ENCODE peak calls at places on chromosomes 13 and 19, in ten cellular contexts. T is CD8-positive, alpha-beta T cell; N is NCI-H1417; L is trophoblast cell; P is EH; O is Calu3; E is mesendoderm; W is BE2C; S is AG08395; K is sigmoid colon. R is an unnamed sample.

GRCh38 chr19:18044825-18045304 is 36.9 kb downstream of the ARRDC2 start:
- DNase-seq in T (peak; percentile 76), N (peak; percentile 44), L (peak; percentile 59), P (peak; percentile 81), O (peak; percentile 67), E (peak; percentile 44), W (no peak), S (peak; percentile 72), K (peak; percentile 87), R (peak; percentile 84)

GRCh38 chr13:112684041-112684440 is 5.8 kb upstream of the ATP11A start:
- DNase-seq in T (no peak), N (no peak), L (no peak), P (no peak), O (no peak), E (no peak), W (no peak), S (no peak), K (no peak), R (no peak)

GRCh38 chr13:76948139-76948538 is at the start of gene ACOD1:
- DNase-seq in T (no peak), N (no peak), L (peak; percentile 15), P (no peak), O (no peak), E (no peak), W (no peak), S (no peak), K (no peak), R (no peak)

GRCh38 chr19:58570770-58571574 is 2.2 kb downstream of the MZF1 start:
- DNase-seq in T (no peak), N (no peak), L (no peak), P (no peak), O (no peak), E (no peak), W (no peak), S (no peak), K (peak; percentile 62), R (no peak)

GRCh38 chr13:84684048-84684662 is 801.9 kb upstream of the SLITRK1 start:
- DNase-seq in T (no peak), N (no peak), L (no peak), P (no peak), O (no peak), E (no peak), W (no peak), S (no peak), K (no peak), R (no peak)

GRCh38 chr19:40217921-40218890 is at the start of gene TTC9B:
- DNase-seq in T (peak; percentile 16), N (no peak), L (peak; percentile 24), P (peak; percentile 41), O (no peak), E (peak; percentile 68), W (peak; percentile 44), S (peak; percentile 62), K (no peak), R (peak; percentile 72)

GRCh38 chr13:48292650-48293049 is 10.9 kb upstream of the RB1 start:
- DNase-seq in T (no peak), N (no peak), L (peak; percentile 86), P (no peak), O (no peak), E (no peak), W (no peak), S (no peak), K (no peak), R (no peak)

GRCh38 chr13:43326100-43326499 is 302.7 kb downstream of the DNAJC15 start:
- DNase-seq in T (no peak), N (no peak), L (no peak), P (no peak), O (no peak), E (no peak), W (no peak), S (no peak), K (no peak), R (no peak)

GRCh38 chr19:34256835-34257558 is 2.6 kb downstream of the GARRE1 start:
- DNase-seq in T (no peak), N (no peak), L (peak; percentile 37), P (peak; percentile 41), O (no peak), E (no peak), W (no peak), S (peak; percentile 24), K (no peak), R (no peak)

GRCh38 chr19:14168259-14168972 is 32.0 kb upstream of the ASF1B start:
- DNase-seq in T (no peak), N (no peak), L (no peak), P (no peak), O (no peak), E (no peak), W (peak; percentile 60), S (no peak), K (no peak), R (no peak)